ENCODE peak calls at places on chromosomes 1 and 21, in four cellular contexts. One of them, this sample, is unnamed.

GRCh38 chr21:46663754-46664153 is 28.3 kb downstream of the PRMT2 start:
- DNase-seq in CD8-positive, alpha-beta T cell: no peak
- DNase-seq in ovary: no peak
- DNase-seq in nephron progenitor cell: no peak
- DNase-seq in this sample: no peak

GRCh38 chr1:224539971-224540370 is 76.1 kb upstream of the CNIH3 start:
- DNase-seq in CD8-positive, alpha-beta T cell: no peak
- DNase-seq in ovary: no peak
- DNase-seq in nephron progenitor cell: no peak
- DNase-seq in this sample: no peak

GRCh38 chr1:55735110-55735509 is 519.9 kb upstream of the USP24 start:
- DNase-seq in CD8-positive, alpha-beta T cell: no peak
- DNase-seq in ovary: no peak
- DNase-seq in nephron progenitor cell: no peak
- DNase-seq in this sample: no peak

GRCh38 chr1:40868051-40868723 is 6.0 kb upstream of the CITED4 start:
- DNase-seq in CD8-positive, alpha-beta T cell: no peak
- DNase-seq in ovary: no peak
- DNase-seq in nephron progenitor cell: no peak
- DNase-seq in this sample: no peak

GRCh38 chr1:224432672-224433040 is 1.9 kb downstream of the WDR26 start:
- DNase-seq in CD8-positive, alpha-beta T cell: no peak
- DNase-seq in ovary: no peak
- DNase-seq in nephron progenitor cell: no peak
- DNase-seq in this sample: no peak

GRCh38 chr1:19113362-19114092 is 96.5 kb downstream of the UBR4 start:
- DNase-seq in CD8-positive, alpha-beta T cell: peak; percentile 8
- DNase-seq in ovary: no peak
- DNase-seq in nephron progenitor cell: peak; percentile 45
- DNase-seq in this sample: peak; percentile 36

GRCh38 chr1:102434421-102434820 is 437.7 kb upstream of the OLFM3 start:
- DNase-seq in CD8-positive, alpha-beta T cell: no peak
- DNase-seq in ovary: no peak
- DNase-seq in nephron progenitor cell: peak; percentile 31
- DNase-seq in this sample: peak; percentile 27

GRCh38 chr1:10599194-10599861 is 124.6 kb downstream of the PEX14 start:
- DNase-seq in CD8-positive, alpha-beta T cell: no peak
- DNase-seq in ovary: no peak
- DNase-seq in nephron progenitor cell: no peak
- DNase-seq in this sample: no peak

GRCh38 chr21:15094706-15095105 is 29.9 kb upstream of the NRIP1 start:
- DNase-seq in CD8-positive, alpha-beta T cell: no peak
- DNase-seq in ovary: no peak
- DNase-seq in nephron progenitor cell: no peak
- DNase-seq in this sample: no peak

GRCh38 chr1:234962340-234962989 is 166.2 kb downstream of the TOMM20 start:
- DNase-seq in CD8-positive, alpha-beta T cell: no peak
- DNase-seq in ovary: no peak
- DNase-seq in nephron progenitor cell: no peak
- DNase-seq in this sample: no peak

GRCh38 chr21:33640697-33641338 is 723 bp downstream of the CRYZL1 start:
- DNase-seq in CD8-positive, alpha-beta T cell: no peak
- DNase-seq in ovary: peak; percentile 19
- DNase-seq in nephron progenitor cell: no peak
- DNase-seq in this sample: no peak

GRCh38 chr1:20100632-20101355 is 18.5 kb downstream of the PLA2G2D start:
- DNase-seq in CD8-positive, alpha-beta T cell: no peak
- DNase-seq in ovary: peak; percentile 48
- DNase-seq in nephron progenitor cell: peak; percentile 43
- DNase-seq in this sample: peak; percentile 54

GRCh38 chr1:213163278-213163711 is 112.3 kb downstream of the RPS6KC1 start:
- DNase-seq in CD8-positive, alpha-beta T cell: no peak
- DNase-seq in ovary: no peak
- DNase-seq in nephron progenitor cell: no peak
- DNase-seq in this sample: no peak

GRCh38 chr1:113153116-113153803 is 80.3 kb downstream of the LRIG2 start:
- DNase-seq in CD8-positive, alpha-beta T cell: no peak
- DNase-seq in ovary: no peak
- DNase-seq in nephron progenitor cell: no peak
- DNase-seq in this sample: no peak

GRCh38 chr1:201016943-201017827 is 6.3 kb downstream of the KIF21B start:
- DNase-seq in CD8-positive, alpha-beta T cell: no peak
- DNase-seq in ovary: no peak
- DNase-seq in nephron progenitor cell: no peak
- DNase-seq in this sample: no peak

GRCh38 chr21:24514081-24514733 is 1093.1 kb downstream of the MRPL39 start:
- DNase-seq in CD8-positive, alpha-beta T cell: no peak
- DNase-seq in ovary: no peak
- DNase-seq in nephron progenitor cell: no peak
- DNase-seq in this sample: no peak

GRCh38 chr1:228809621-228810313 is 74.5 kb downstream of the RHOU start:
- DNase-seq in CD8-positive, alpha-beta T cell: no peak
- DNase-seq in ovary: no peak
- DNase-seq in nephron progenitor cell: no peak
- DNase-seq in this sample: no peak

GRCh38 chr1:4786061-4786460 is 131.7 kb downstream of the AJAP1 start:
- DNase-seq in CD8-positive, alpha-beta T cell: no peak
- DNase-seq in ovary: no peak
- DNase-seq in nephron progenitor cell: no peak
- DNase-seq in this sample: no peak

GRCh38 chr21:45577806-45578801 is 35.9 kb upstream of the SLC19A1 start:
- DNase-seq in CD8-positive, alpha-beta T cell: no peak
- DNase-seq in ovary: no peak
- DNase-seq in nephron progenitor cell: no peak
- DNase-seq in this sample: no peak

GRCh38 chr1:93578911-93579825 is 102.5 kb downstream of the BCAR3 start:
- DNase-seq in CD8-positive, alpha-beta T cell: no peak
- DNase-seq in ovary: no peak
- DNase-seq in nephron progenitor cell: no peak
- DNase-seq in this sample: no peak

GRCh38 chr1:208432346-208432745 is 188.2 kb upstream of the PLXNA2 start:
- DNase-seq in CD8-positive, alpha-beta T cell: no peak
- DNase-seq in ovary: no peak
- DNase-seq in nephron progenitor cell: no peak
- DNase-seq in this sample: no peak

GRCh38 chr1:77095231-77095630 is 124.0 kb downstream of the PIGK start:
- DNase-seq in CD8-positive, alpha-beta T cell: no peak
- DNase-seq in ovary: no peak
- DNase-seq in nephron progenitor cell: no peak
- DNase-seq in this sample: no peak

GRCh38 chr1:36093919-36094318 is 5.2 kb downstream of the ADPRS start:
- DNase-seq in CD8-positive, alpha-beta T cell: no peak
- DNase-seq in ovary: no peak
- DNase-seq in nephron progenitor cell: no peak
- DNase-seq in this sample: no peak

GRCh38 chr1:61853545-61853944 is 111.3 kb downstream of the PATJ start:
- DNase-seq in CD8-positive, alpha-beta T cell: no peak
- DNase-seq in ovary: no peak
- DNase-seq in nephron progenitor cell: no peak
- DNase-seq in this sample: no peak
- TF ChIP-seq CTCF in CD8-positive, alpha-beta T cell: no peak
- TF ChIP-seq CTCF in ovary: no peak
- TF ChIP-seq CTCF in nephron progenitor cell: no peak
- TF ChIP-seq CTCF in this sample: no peak

GRCh38 chr1:167439301-167439988 is 78.9 kb downstream of the CD247 start:
- DNase-seq in CD8-positive, alpha-beta T cell: no peak
- DNase-seq in ovary: no peak
- DNase-seq in nephron progenitor cell: peak; percentile 77
- DNase-seq in this sample: peak; percentile 53
- TF ChIP-seq CTCF in CD8-positive, alpha-beta T cell: no peak
- TF ChIP-seq CTCF in ovary: no peak
- TF ChIP-seq CTCF in nephron progenitor cell: no peak
- TF ChIP-seq CTCF in this sample: no peak

GRCh38 chr1:206511362-206512064 is 4.2 kb downstream of the RASSF5 start:
- DNase-seq in CD8-positive, alpha-beta T cell: no peak
- DNase-seq in ovary: no peak
- DNase-seq in nephron progenitor cell: no peak
- DNase-seq in this sample: no peak
- TF ChIP-seq CTCF in CD8-positive, alpha-beta T cell: no peak
- TF ChIP-seq CTCF in ovary: no peak
- TF ChIP-seq CTCF in nephron progenitor cell: no peak
- TF ChIP-seq CTCF in this sample: no peak

GRCh38 chr1:203776636-203777035 is 11.7 kb downstream of the LAX1 start:
- DNase-seq in CD8-positive, alpha-beta T cell: no peak
- DNase-seq in ovary: no peak
- DNase-seq in nephron progenitor cell: no peak
- DNase-seq in this sample: peak; percentile 11
- TF ChIP-seq CTCF in CD8-positive, alpha-beta T cell: no peak
- TF ChIP-seq CTCF in ovary: no peak
- TF ChIP-seq CTCF in nephron progenitor cell: no peak
- TF ChIP-seq CTCF in this sample: no peak

GRCh38 chr1:8831329-8831728 is 13.9 kb upstream of the RERE start:
- DNase-seq in CD8-positive, alpha-beta T cell: no peak
- DNase-seq in ovary: no peak
- DNase-seq in nephron progenitor cell: no peak
- DNase-seq in this sample: no peak
- TF ChIP-seq CTCF in CD8-positive, alpha-beta T cell: no peak
- TF ChIP-seq CTCF in ovary: no peak
- TF ChIP-seq CTCF in nephron progenitor cell: no peak
- TF ChIP-seq CTCF in this sample: peak; percentile 67

DNA sequence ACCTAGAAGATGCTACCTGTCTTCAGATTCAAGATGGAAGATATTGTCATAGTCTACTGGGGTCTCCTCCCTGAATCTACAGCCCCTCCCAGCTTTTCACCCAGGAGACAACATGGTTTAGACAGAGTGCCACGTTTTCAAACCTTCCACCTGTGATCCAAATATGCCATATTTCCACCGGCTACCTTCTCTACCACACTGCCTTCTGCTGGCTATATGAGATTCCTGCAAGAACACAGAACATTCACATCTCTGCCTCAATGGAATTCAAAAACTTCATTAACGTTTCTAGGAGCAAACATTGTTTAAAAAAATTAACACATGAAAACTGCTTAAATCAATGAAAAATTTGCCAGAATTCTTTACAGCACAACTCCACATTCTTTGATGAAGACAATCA is 12.9 kb upstream of the LELP1 start:
- DNase-seq in CD8-positive, alpha-beta T cell: no peak
- DNase-seq in ovary: no peak
- DNase-seq in nephron progenitor cell: no peak
- DNase-seq in this sample: no peak
- TF ChIP-seq CTCF in CD8-positive, alpha-beta T cell: no peak
- TF ChIP-seq CTCF in ovary: no peak
- TF ChIP-seq CTCF in nephron progenitor cell: no peak
- TF ChIP-seq CTCF in this sample: peak; percentile 16

GRCh38 chr1:245143849-245144248 is 10.9 kb upstream of the KIF26B start:
- DNase-seq in CD8-positive, alpha-beta T cell: no peak
- DNase-seq in ovary: no peak
- DNase-seq in nephron progenitor cell: no peak
- DNase-seq in this sample: no peak
- TF ChIP-seq CTCF in CD8-positive, alpha-beta T cell: no peak
- TF ChIP-seq CTCF in ovary: no peak
- TF ChIP-seq CTCF in nephron progenitor cell: no peak
- TF ChIP-seq CTCF in this sample: no peak

DNA sequence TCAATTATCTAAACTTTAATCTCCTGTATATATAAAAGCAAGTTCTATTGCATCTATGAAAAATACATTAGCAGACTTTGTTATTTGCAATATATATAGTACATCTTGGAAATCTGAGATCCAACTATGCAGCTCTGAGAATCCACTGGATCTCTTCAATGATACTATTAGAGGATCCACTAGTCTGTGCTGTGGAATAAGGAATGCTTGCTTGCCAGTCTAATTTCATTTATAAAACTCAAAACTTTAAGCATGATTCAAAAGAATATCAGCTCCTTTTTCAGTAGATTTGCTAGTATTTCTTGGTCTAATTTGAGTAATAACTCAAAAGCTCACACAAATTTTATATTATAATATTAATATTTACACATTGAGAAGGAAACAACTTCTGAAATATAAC is 115.1 kb downstream of the SPATA6 start:
- DNase-seq in CD8-positive, alpha-beta T cell: no peak
- DNase-seq in ovary: no peak
- DNase-seq in nephron progenitor cell: no peak
- DNase-seq in this sample: no peak
- TF ChIP-seq CTCF in CD8-positive, alpha-beta T cell: no peak
- TF ChIP-seq CTCF in ovary: no peak
- TF ChIP-seq CTCF in nephron progenitor cell: no peak
- TF ChIP-seq CTCF in this sample: no peak

DNA sequence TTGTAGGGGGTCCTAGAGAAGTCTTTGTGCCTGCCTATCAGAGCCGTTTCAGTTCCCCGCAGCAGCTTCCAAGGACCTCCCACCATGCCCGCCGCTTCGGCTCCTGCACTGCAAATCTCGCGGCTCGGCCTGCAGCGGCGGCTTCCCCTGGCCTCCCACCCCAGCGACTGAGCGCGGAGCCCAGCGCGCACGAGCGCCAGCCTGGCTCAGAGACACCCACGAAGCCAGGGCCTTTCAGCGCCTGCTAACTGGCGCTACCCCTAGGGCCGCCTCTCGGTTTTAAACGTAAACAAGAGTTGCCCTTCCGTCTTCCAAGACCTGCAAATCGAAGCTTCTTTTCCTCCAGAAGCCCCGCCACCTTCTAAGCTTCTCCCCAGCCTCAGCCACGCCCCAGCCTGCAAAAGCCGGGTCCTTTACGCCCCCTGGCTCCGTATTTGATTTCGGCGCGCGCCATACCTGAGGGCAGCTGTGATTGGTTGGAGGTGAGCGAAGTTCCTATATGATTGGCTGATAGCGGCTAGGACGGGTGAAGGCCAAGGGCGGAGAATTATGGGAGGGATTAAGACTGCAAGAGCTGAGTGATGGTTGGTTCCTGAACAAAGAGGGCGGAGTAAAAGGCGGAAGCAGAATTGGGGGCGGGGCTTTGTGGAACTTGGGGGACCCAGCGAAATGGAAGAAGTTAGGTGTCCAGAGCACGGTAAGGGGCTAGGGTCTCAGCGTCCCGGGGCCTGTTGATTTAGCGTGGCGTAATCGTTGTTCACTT is at the start of gene TTF2:
- DNase-seq in CD8-positive, alpha-beta T cell: peak; percentile 92
- DNase-seq in ovary: peak; percentile 86
- DNase-seq in nephron progenitor cell: peak; percentile 95
- DNase-seq in this sample: peak; percentile 87
- TF ChIP-seq CTCF in CD8-positive, alpha-beta T cell: no peak
- TF ChIP-seq CTCF in ovary: no peak
- TF ChIP-seq CTCF in nephron progenitor cell: no peak
- TF ChIP-seq CTCF in this sample: no peak

This sample was measured in endothelial cell.